ENCODE peak calls at places on chromosomes 2 and 18, in six cellular contexts. U, G, O, P, E and M are unnamed samples.

GRCh38 chr2:160977376-160977775 is 182.9 kb upstream of the TANK start:
- DNase-seq in U (no peak), G (no peak), O (no peak), P (no peak), E (no peak), M (no peak)

GRCh38 chr2:238061310-238062202 is 755 bp downstream of the SCLY start:
- DNase-seq in U (peak), G (peak), O (peak), P (peak), E (peak), M (no peak)

GRCh38 chr2:162732946-162733698 is 105.4 kb downstream of the KCNH7 start:
- DNase-seq in U (no peak), G (peak), O (no peak), P (no peak), E (no peak), M (no peak)

GRCh38 chr2:165837122-165837521 is 43.1 kb upstream of the GALNT3 start:
- DNase-seq in U (no peak), G (no peak), O (no peak), P (no peak), E (peak), M (peak)

GRCh38 chr2:172109670-172110421 is 7.1 kb upstream of the DLX2 start:
- DNase-seq in U (no peak), G (no peak), O (no peak), P (no peak), E (no peak), M (no peak)

GRCh38 chr2:217186565-217187218 is 326.8 kb upstream of the TNP1 start:
- DNase-seq in U (no peak), G (no peak), O (no peak), P (no peak), E (no peak), M (no peak)

GRCh38 chr2:104687147-104687546 is 166.8 kb upstream of the POU3F3 start:
- DNase-seq in U (no peak), G (no peak), O (no peak), P (no peak), E (no peak), M (no peak)

GRCh38 chr18:9082763-9083510 is 19.6 kb upstream of the NDUFV2 start:
- DNase-seq in U (no peak), G (no peak), O (no peak), P (no peak), E (no peak), M (no peak)

GRCh38 chr2:48496867-48497266 is 33.1 kb upstream of the STON1 start:
- DNase-seq in U (peak), G (no peak), O (no peak), P (no peak), E (no peak), M (no peak)

GRCh38 chr2:200320344-200320743 is 13.9 kb downstream of the SPATS2L start:
- DNase-seq in U (no peak), G (no peak), O (peak), P (no peak), E (peak), M (no peak)

GRCh38 chr18:9137168-9138066 is 836 bp downstream of the ANKRD12 start:
- DNase-seq in U (peak), G (peak), O (peak), P (peak), E (peak), M (no peak)

GRCh38 chr2:43851026-43851980 is 12.5 kb downstream of the ABCG8 start:
- DNase-seq in U (no peak), G (no peak), O (no peak), P (no peak), E (no peak), M (no peak)

GRCh38 chr2:139643139-139643538 is 862.9 kb upstream of the NXPH2 start:
- DNase-seq in U (no peak), G (no peak), O (no peak), P (no peak), E (no peak), M (no peak)

GRCh38 chr2:44778671-44779476 is 162.6 kb upstream of the SIX3 start:
- DNase-seq in U (no peak), G (no peak), O (no peak), P (peak), E (no peak), M (no peak)

GRCh38 chr18:3826021-3826420 is 376.0 kb downstream of the TGIF1 start:
- DNase-seq in U (no peak), G (no peak), O (no peak), P (no peak), E (no peak), M (no peak)

GRCh38 chr2:42810971-42811865 is 18.8 kb upstream of the HAAO start:
- DNase-seq in U (peak), G (peak), O (peak), P (peak), E (peak), M (no peak)

GRCh38 chr2:172865422-172865821 is 129.8 kb downstream of the RAPGEF4 start:
- DNase-seq in U (no peak), G (no peak), O (no peak), P (no peak), E (no peak), M (no peak)

GRCh38 chr2:6788614-6789013 is 77.1 kb downstream of the CMPK2 start:
- DNase-seq in U (no peak), G (no peak), O (no peak), P (no peak), E (no peak), M (no peak)